ENCODE peak calls at places on chromosomes 16 and 17, in six cellular contexts. M is fibroblast of pulmonary artery, O is ascending aorta, Z is heart right ventricle, D is transverse colon, V is dorsolateral prefrontal cortex. F is an unnamed sample.

GRCh38 chr17:29524692-29525091 is 42.1 kb downstream of the ABHD15 start:
- DNase-seq in M (no peak), O (no peak), Z (no peak), D (no peak), V (no peak), F (no peak)

GRCh38 chr16:85659336-85659735 is 29.4 kb downstream of the GINS2 start:
- DNase-seq in M (no peak), O (no peak), Z (peak; percentile 3), D (no peak), V (no peak), F (no peak)

GRCh38 chr16:50841081-50841886 is 99.4 kb downstream of the CYLD start:
- DNase-seq in M (peak; percentile 6), O (no peak), Z (no peak), D (no peak), V (no peak), F (no peak)

GRCh38 chr16:81816351-81816750 is 37.3 kb downstream of the PLCG2 start:
- DNase-seq in M (no peak), O (no peak), Z (no peak), D (no peak), V (no peak), F (no peak)

GRCh38 chr17:50280068-50280467 is 5.8 kb downstream of the TMEM92 start:
- DNase-seq in M (no peak), O (no peak), Z (no peak), D (peak; percentile 56), V (no peak), F (no peak)

GRCh38 chr16:3112881-3113574 is 642 bp downstream of the ZNF205 start:
- DNase-seq in M (peak; percentile 45), O (no peak), Z (no peak), D (no peak), V (no peak), F (no peak)

GRCh38 chr17:58686980-58687379 is 4.9 kb downstream of the TEX14 start:
- DNase-seq in M (no peak), O (no peak), Z (no peak), D (no peak), V (no peak), F (no peak)

GRCh38 chr16:24668481-24669001 is 60.9 kb upstream of the TNRC6A start:
- DNase-seq in M (no peak), O (peak; percentile 33), Z (peak; percentile 10), D (no peak), V (no peak), F (peak; percentile 81)

GRCh38 chr17:49071106-49071505 is 61.5 kb upstream of the B4GALNT2 start:
- DNase-seq in M (peak; percentile 57), O (no peak), Z (no peak), D (no peak), V (no peak), F (peak; percentile 26)

GRCh38 chr17:6648181-6648580 is 3.2 kb downstream of the MED31 start:
- DNase-seq in M (peak; percentile 27), O (no peak), Z (no peak), D (no peak), V (no peak), F (no peak)

GRCh38 chr17:68624381-68624780 is 23.2 kb upstream of the FAM20A start:
- DNase-seq in M (no peak), O (no peak), Z (no peak), D (no peak), V (no peak), F (no peak)

GRCh38 chr16:82761236-82761635 is 134.5 kb downstream of the CDH13 start:
- DNase-seq in M (peak; percentile 73), O (peak; percentile 63), Z (peak; percentile 82), D (peak; percentile 27), V (peak; percentile 68), F (peak; percentile 70)

GRCh38 chr16:70157477-70158260 is 15.9 kb upstream of the CLEC18C start:
- DNase-seq in M (no peak), O (no peak), Z (no peak), D (no peak), V (no peak), F (no peak)

GRCh38 chr16:31480851-31481250 is 2.1 kb upstream of the SLC5A2 start:
- DNase-seq in M (peak; percentile 44), O (no peak), Z (peak; percentile 50), D (peak; percentile 59), V (no peak), F (no peak)

GRCh38 chr16:87472935-87473334 is 19.9 kb downstream of the ZCCHC14 start:
- DNase-seq in M (no peak), O (no peak), Z (no peak), D (no peak), V (no peak), F (no peak)

GRCh38 chr17:81715107-81715871 is 3.2 kb downstream of the SLC25A10 start:
- DNase-seq in M (no peak), O (no peak), Z (no peak), D (no peak), V (no peak), F (no peak)

GRCh38 chr17:81713556-81714411 is 1.7 kb downstream of the SLC25A10 start:
- DNase-seq in M (no peak), O (no peak), Z (no peak), D (peak; percentile 69), V (no peak), F (no peak)

GRCh38 chr17:81713004-81713555 is 996 bp downstream of the SLC25A10 start:
- DNase-seq in M (no peak), O (no peak), Z (no peak), D (no peak), V (no peak), F (no peak)

GRCh38 chr17:81715872-81716673 is 4.0 kb downstream of the SLC25A10 start:
- DNase-seq in M (no peak), O (no peak), Z (no peak), D (no peak), V (no peak), F (no peak)

DNA sequence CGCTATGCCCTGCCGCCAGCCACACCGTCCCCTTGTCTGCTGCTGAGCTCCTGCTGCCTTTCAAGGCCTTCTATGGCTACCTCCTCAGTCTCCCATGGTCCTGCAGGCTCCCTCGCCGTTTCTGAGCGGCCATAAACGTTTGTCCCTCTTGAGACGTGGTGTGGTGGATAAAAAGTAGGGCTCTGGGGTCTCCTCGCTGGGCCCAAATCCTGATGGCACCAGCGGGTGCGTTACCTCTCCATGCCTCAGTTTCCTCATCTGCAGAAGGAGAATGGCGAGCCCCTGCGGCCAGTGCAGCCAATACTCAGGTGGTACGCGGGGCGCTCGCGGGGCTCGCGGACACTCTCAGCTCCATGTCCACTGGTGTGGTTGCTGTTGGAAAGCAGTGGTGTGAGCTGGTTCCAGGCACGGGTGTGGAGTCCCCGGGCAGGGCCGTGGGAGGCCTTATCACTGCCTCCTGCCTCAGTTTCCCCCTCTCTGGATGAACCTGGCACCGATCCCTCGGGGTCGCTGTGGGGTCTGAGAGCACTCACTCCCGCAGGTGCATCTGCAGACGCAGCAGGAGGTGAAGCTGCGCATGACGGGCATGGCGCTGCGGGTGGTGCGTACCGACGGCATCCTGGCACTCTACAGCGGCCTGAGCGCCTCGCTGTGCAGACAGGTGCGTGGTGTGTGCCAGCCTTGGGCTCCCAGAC is 2.5 kb downstream of the SLC25A10 start:
- DNase-seq in M (no peak), O (no peak), Z (no peak), D (no peak), V (no peak), F (no peak)
- TF ChIP-seq CTCF in M (no peak), O (no peak), Z (no peak), D (no peak), V (no peak), F (no peak)

DNA sequence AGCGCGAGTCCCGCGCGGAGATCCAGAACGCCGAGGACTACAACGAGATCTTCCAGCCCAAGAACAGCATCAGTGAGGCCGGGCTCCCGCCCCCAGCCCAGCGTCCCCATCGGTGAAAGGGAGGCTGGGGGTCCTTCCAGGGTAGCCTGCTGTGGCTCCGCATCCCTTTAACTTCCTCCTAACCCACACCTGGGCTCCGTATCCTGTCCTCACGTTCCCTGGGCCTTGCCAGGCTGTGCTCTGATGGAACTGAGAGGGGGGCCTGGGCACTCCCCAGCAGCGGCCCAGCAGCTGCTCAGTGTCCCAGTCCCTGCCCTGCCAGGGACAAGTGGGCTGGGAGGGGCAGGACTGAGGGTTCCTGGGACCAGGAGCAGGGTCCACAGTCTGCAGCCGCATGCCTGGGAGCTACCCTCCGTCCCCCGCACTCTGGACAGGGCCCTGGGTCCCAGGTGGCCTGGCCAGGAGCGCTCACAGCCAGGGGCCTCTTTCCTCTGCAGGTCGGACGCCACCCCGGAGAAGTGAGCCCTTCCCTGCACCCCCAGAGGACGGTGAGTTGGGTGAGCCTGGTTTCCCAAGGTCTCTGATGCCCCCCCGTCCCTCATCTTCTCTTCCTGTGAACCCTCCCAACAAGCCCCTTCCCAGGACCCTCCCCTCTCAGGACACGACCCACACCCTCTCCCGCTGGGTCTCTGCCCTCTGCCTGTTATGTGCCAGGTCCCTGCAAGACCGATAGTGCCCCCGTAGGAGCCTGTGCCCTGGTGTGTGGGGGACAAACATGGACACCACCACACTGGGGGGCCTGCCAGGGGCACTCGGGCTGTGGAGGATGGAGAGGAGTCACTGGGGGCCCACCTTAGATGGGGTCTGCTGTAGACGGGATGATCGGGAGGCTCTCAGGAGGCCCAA is 18.1 kb downstream of the KATNB1 start:
- DNase-seq in M (no peak), O (no peak), Z (no peak), D (no peak), V (no peak), F (no peak)
- TF ChIP-seq CTCF in M (no peak), O (no peak), Z (no peak), D (no peak), V (no peak), F (no peak)

DNA sequence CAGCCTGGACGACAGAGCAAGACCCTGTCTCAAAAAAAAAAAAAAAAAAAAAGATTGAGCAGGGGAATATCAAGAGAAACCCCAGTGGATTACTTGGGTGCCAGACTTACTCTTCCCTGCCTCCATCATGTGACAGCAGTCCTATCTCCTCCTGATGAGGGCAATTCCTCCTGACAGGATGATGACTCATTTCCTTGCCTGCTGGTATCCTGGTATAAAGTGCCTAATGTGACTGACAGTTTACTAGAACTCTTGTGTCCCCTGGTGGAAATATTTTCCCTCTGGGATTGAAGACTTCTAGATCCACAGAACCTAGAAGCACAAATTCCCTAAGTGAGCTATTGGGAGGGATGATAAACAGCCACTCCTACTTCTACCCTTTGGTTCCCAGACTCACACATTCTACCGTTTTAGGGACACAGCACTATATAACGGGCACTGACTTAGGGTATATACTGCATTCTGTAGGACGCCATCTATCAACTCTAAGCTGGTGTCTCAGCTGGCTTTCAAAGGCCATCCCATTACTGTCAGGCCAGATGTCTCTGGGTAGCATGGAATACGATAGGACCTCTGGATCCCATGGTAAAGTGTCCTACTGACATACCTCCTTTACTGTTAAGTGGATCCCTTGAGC is 114.6 kb upstream of the MED13 start:
- DNase-seq in M (peak; percentile 64), O (no peak), Z (no peak), D (peak; percentile 27), V (no peak), F (peak; percentile 23)
- TF ChIP-seq CTCF in M (no peak), O (no peak), Z (no peak), D (peak; percentile 58), V (no peak), F (no peak)

DNA sequence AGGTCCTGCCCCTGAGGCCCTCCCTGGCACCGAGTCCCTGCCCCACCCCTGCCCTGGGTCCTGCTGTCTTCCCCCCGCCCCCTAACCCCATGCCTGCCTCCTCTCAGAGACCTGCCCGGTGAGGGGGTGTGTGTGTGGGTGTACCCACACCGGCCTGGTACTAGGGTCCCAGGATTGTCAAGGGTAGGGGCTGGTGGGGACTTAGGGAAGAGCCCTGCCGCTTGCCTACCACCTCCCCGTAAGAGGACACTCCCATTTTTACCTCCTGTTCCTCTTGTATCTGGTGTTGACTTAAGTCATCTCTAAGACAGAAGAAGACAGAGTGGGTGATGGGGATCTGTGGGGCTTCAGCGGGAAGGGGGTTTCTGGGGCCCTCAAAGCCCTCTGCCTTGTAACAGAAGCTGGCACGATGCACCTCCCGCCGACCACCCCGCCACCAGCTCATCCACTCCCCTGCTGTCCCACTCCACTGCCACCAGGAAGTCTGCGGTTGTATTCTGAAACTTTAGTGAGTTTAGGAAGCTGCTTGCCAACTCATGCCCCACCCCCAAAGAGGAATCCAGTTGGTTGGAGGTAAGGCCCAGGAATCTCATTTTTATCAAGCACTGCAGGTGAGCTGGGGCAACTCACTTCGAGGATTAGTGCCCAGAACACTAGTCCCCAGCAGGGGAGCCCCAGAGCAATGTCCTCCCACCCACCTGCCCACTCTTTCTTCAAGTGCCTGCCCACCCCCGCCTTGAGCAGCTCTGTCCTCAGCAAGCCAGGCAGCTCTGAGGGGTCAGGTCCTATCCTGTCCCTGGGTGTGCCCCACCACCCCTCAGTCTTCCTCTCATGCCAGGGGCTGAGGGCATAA is 5.6 kb downstream of the SPATA32 start:
- DNase-seq in M (no peak), O (no peak), Z (no peak), D (no peak), V (no peak), F (no peak)
- TF ChIP-seq CTCF in M (no peak), O (no peak), Z (no peak), D (no peak), V (no peak), F (no peak)

F was measured in astrocyte of the spinal cord.